ENCODE peak calls at places on chromosomes 12 and 14, in four cellular contexts. S, E, X and Z are unnamed samples.
A peak's percentile ranks its signal among the peaks of the same experiment; 100 is the strongest.

GRCh38 chr12:65655074-65655493 is 169.2 kb upstream of the HMGA2 start:
- DNase-seq in S (no peak), E (no peak), X (peak; percentile 65), Z (no peak)

GRCh38 chr12:105462841-105463240 is 132.3 kb downstream of the C12orf75 start:
- DNase-seq in S (no peak), E (no peak), X (peak; percentile 80), Z (no peak)

GRCh38 chr12:92593734-92594402 is 108.9 kb upstream of the PLEKHG7 start:
- DNase-seq in S (peak; percentile 29), E (no peak), X (peak; percentile 95), Z (no peak)

GRCh38 chr14:51176819-51177218 is 63.2 kb upstream of the TMX1 start:
- DNase-seq in S (no peak), E (no peak), X (no peak), Z (no peak)

GRCh38 chr12:84738481-84738972 is 174.1 kb downstream of the SLC6A15 start:
- DNase-seq in S (no peak), E (no peak), X (peak; percentile 83), Z (no peak)

GRCh38 chr12:15664491-15664890 is 124.7 kb downstream of the EPS8 start:
- DNase-seq in S (no peak), E (no peak), X (peak; percentile 78), Z (no peak)

GRCh38 chr12:2177003-2177402 is 124.2 kb downstream of the CACNA1C start:
- DNase-seq in S (no peak), E (no peak), X (no peak), Z (no peak)

GRCh38 chr12:68317047-68317667 is 15.0 kb downstream of the MDM1 start:
- DNase-seq in S (no peak), E (peak; percentile 49), X (peak; percentile 40), Z (peak; percentile 35)

GRCh38 chr12:49230176-49230575 is 34.7 kb upstream of the TUBA1C start:
- DNase-seq in S (no peak), E (no peak), X (no peak), Z (no peak)

GRCh38 chr12:98678946-98679610 is 34.0 kb downstream of the APAF1 start:
- DNase-seq in S (no peak), E (no peak), X (no peak), Z (no peak)
- H3K36me3 ChIP-seq in S (peaks cover 89% of the 10 kb centered on the region), E (no peaks in the 10 kb centered on the region), X (peaks cover 7% of the 10 kb centered on the region), Z (no peaks in the 10 kb centered on the region)

DNA sequence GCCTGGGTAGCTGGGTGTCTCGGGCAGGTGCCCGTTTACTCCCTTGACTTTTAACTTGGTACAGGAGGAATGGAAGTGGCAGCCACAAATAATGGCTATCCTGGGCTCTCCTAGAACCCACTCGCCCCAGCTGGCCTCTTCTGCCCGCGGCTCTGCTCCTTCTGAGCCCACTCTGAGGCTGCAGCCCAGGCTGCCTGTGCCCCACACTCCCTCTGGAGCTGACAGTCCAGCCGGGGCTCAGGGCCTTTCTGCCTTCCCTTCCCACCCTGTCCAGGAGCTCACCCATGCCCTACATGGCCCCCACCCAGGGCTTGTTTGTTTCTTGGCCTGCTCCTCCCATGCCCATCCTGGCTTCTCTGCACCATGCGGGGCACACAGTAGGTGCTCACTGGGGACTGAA is 15.6 kb downstream of the ZNF839 start:
- DNase-seq in S (no peak), E (no peak), X (no peak), Z (no peak)
- H3K36me3 ChIP-seq in S (peaks cover 84% of the 10 kb centered on the region), E (no peaks in the 10 kb centered on the region), X (peaks cover 12% of the 10 kb centered on the region), Z (no peaks in the 10 kb centered on the region)

DNA sequence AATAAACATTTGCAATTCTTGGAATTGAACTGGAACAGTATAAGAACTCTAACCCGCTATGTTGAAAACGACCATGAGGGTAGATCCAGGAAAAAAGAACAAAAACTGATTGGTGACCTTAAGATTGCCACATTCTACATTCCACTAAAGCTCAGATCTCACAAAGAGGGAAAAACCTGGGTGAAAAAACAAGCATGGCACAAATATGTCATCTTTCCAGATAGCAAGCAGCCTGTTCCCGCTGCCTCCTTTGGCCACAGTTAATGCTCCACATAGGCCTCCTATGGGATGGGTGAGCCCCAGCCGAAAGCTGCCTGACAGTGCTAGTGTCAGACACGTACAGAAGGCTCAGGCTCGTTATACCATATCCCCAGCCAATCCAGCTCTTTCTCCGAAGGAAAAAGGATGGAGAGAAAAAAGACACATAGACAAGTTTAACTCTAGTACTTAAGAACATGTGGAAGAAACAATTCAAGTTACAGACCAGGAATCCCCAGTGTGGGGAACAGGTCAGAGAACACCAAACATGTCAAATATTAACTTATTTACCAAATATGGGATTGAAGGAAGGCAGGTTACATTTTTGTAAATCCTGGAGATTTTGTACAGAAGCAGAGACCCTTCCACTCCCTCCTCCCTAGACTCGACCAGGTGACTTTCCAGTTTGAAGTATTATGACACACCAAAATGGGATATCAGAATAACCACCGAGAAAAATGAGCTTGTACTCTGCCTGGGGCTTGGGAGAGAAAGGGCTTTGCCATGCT is 14.7 kb downstream of the LETMD1 start:
- DNase-seq in S (no peak), E (no peak), X (no peak), Z (peak; percentile 27)
- H3K36me3 ChIP-seq in S (peaks cover 99% of the 10 kb centered on the region), E (peaks cover 3% of the 10 kb centered on the region), X (peaks cover 19% of the 10 kb centered on the region), Z (peaks cover 19% of the 10 kb centered on the region)

GRCh38 chr12:107662431-107662830 is 23.2 kb upstream of the PWP1 start:
- DNase-seq in S (no peak), E (no peak), X (no peak), Z (no peak)
- H3K36me3 ChIP-seq in S (no peaks in the 10 kb centered on the region), E (no peaks in the 10 kb centered on the region), X (no peaks in the 10 kb centered on the region), Z (no peaks in the 10 kb centered on the region)

GRCh38 chr12:102528111-102528510 is 47.7 kb upstream of the IGF1 start:
- DNase-seq in S (no peak), E (no peak), X (peak; percentile 36), Z (no peak)
- H3K36me3 ChIP-seq in S (no peaks in the 10 kb centered on the region), E (no peaks in the 10 kb centered on the region), X (no peaks in the 10 kb centered on the region), Z (no peaks in the 10 kb centered on the region)

GRCh38 chr12:11718105-11718504 is 68.6 kb downstream of the ETV6 start:
- DNase-seq in S (no peak), E (no peak), X (no peak), Z (no peak)
- H3K36me3 ChIP-seq in S (no peaks in the 10 kb centered on the region), E (no peaks in the 10 kb centered on the region), X (no peaks in the 10 kb centered on the region), Z (no peaks in the 10 kb centered on the region)

GRCh38 chr12:46233985-46234384 is 34.9 kb downstream of the SLC38A1 start:
- DNase-seq in S (no peak), E (no peak), X (no peak), Z (no peak)
- H3K36me3 ChIP-seq in S (peaks cover 11% of the 10 kb centered on the region), E (no peaks in the 10 kb centered on the region), X (no peaks in the 10 kb centered on the region), Z (peaks cover 2% of the 10 kb centered on the region)

GRCh38 chr14:89401783-89402182 is 15.2 kb downstream of the FOXN3 start:
- DNase-seq in S (no peak), E (no peak), X (no peak), Z (no peak)
- H3K36me3 ChIP-seq in S (peaks cover 25% of the 10 kb centered on the region), E (no peaks in the 10 kb centered on the region), X (no peaks in the 10 kb centered on the region), Z (no peaks in the 10 kb centered on the region)

GRCh38 chr12:122500685-122501488 is at the start of gene ZCCHC8:
- DNase-seq in S (peak; percentile 97), E (peak; percentile 96), X (peak; percentile 98), Z (peak; percentile 98)

GRCh38 chr12:122501489-122501989 is 807 bp upstream of the ZCCHC8 start:
- DNase-seq in S (no peak), E (no peak), X (no peak), Z (no peak)

GRCh38 chr12:122503783-122504590 is 3.3 kb upstream of the ZCCHC8 start:
- DNase-seq in S (no peak), E (no peak), X (no peak), Z (no peak)

GRCh38 chr12:122505419-122506051 is 4.8 kb upstream of the ZCCHC8 start:
- DNase-seq in S (no peak), E (no peak), X (no peak), Z (no peak)

GRCh38 chr12:122503147-122503751 is 2.5 kb upstream of the ZCCHC8 start:
- DNase-seq in S (no peak), E (no peak), X (no peak), Z (no peak)
- H3K36me3 ChIP-seq in S (peaks cover 55% of the 10 kb centered on the region), E (no peaks in the 10 kb centered on the region), X (peaks cover 9% of the 10 kb centered on the region), Z (peaks cover 2% of the 10 kb centered on the region)